ENCODE peak calls at places on chromosomes 6 and 20, in six cellular contexts. C, D, S, F, W and Y are unnamed samples.

GRCh38 chr6:108564178-108564577 is 3.5 kb downstream of the FOXO3 start:
- DNase-seq in C (no peak), D (no peak), S (peak), F (peak), W (no peak), Y (no peak)

GRCh38 chr6:118240878-118241528 is 307.1 kb upstream of the PLN start:
- DNase-seq in C (no peak), D (no peak), S (no peak), F (no peak), W (no peak), Y (no peak)

GRCh38 chr6:71533939-71534379 is 245.3 kb downstream of the OGFRL1 start:
- DNase-seq in C (no peak), D (no peak), S (no peak), F (peak), W (no peak), Y (no peak)

GRCh38 chr20:17431621-17432364 is 99.4 kb downstream of the BFSP1 start:
- DNase-seq in C (peak), D (no peak), S (peak), F (peak), W (peak), Y (no peak)

GRCh38 chr6:39092124-39092523 is 22.9 kb downstream of the SAYSD1 start:
- DNase-seq in C (no peak), D (no peak), S (no peak), F (no peak), W (no peak), Y (no peak)

GRCh38 chr6:10487668-10488327 is 33.4 kb upstream of the GCNT2 start:
- DNase-seq in C (no peak), D (no peak), S (no peak), F (no peak), W (peak), Y (no peak)

GRCh38 chr6:26086214-26086613 is 1.0 kb upstream of the HFE start:
- DNase-seq in C (no peak), D (no peak), S (no peak), F (no peak), W (no peak), Y (no peak)

GRCh38 chr6:79984261-79984660 is 20.2 kb upstream of the TTK start:
- DNase-seq in C (no peak), D (no peak), S (no peak), F (peak), W (no peak), Y (peak)

GRCh38 chr6:16764188-16764950 is 3.1 kb upstream of the ATXN1 start:
- DNase-seq in C (no peak), D (no peak), S (peak), F (peak), W (no peak), Y (no peak)

GRCh38 chr20:17644451-17644850 is 37.6 kb downstream of the RRBP1 start:
- DNase-seq in C (no peak), D (no peak), S (no peak), F (peak), W (peak), Y (no peak)

GRCh38 chr6:31763617-31763940 is 1.1 kb downstream of the SAPCD1 start:
- DNase-seq in C (no peak), D (no peak), S (no peak), F (peak), W (no peak), Y (no peak)

GRCh38 chr6:99613705-99614429 is 7.2 kb downstream of the PRDM13 start:
- DNase-seq in C (no peak), D (no peak), S (peak), F (no peak), W (no peak), Y (no peak)

GRCh38 chr6:141451176-141451507 is 681.6 kb upstream of the GJE1 start:
- DNase-seq in C (no peak), D (no peak), S (no peak), F (no peak), W (no peak), Y (no peak)

GRCh38 chr6:2839195-2839981 is 2.3 kb downstream of the SERPINB1 start:
- DNase-seq in C (no peak), D (no peak), S (no peak), F (peak), W (no peak), Y (no peak)

GRCh38 chr6:162463573-162463972 is 264.0 kb downstream of the PRKN start:
- DNase-seq in C (no peak), D (no peak), S (no peak), F (no peak), W (no peak), Y (no peak)

GRCh38 chr6:32393660-32394420 is 13.1 kb downstream of the BTNL2 start:
- DNase-seq in C (no peak), D (no peak), S (no peak), F (peak), W (no peak), Y (no peak)

GRCh38 chr20:34401741-34402455 is 38.8 kb downstream of the ITCH start:
- DNase-seq in C (no peak), D (no peak), S (peak), F (no peak), W (no peak), Y (no peak)

GRCh38 chr6:17061097-17061496 is 40.8 kb upstream of the STMND1 start:
- DNase-seq in C (no peak), D (no peak), S (no peak), F (no peak), W (no peak), Y (no peak)

GRCh38 chr6:78487401-78487800 is 379.9 kb upstream of the IRAK1BP1 start:
- DNase-seq in C (no peak), D (no peak), S (no peak), F (peak), W (no peak), Y (no peak)

GRCh38 chr6:169289671-169290408 is 36.2 kb upstream of the THBS2 start:
- DNase-seq in C (no peak), D (no peak), S (no peak), F (peak), W (peak), Y (peak)

GRCh38 chr6:15272562-15272961 is 26.7 kb downstream of the JARID2 start:
- DNase-seq in C (no peak), D (no peak), S (no peak), F (no peak), W (no peak), Y (no peak)

GRCh38 chr20:3804781-3805180 is 8.7 kb downstream of the CDC25B start:
- DNase-seq in C (no peak), D (no peak), S (no peak), F (no peak), W (no peak), Y (no peak)

GRCh38 chr20:52923123-52923543 is 49.0 kb upstream of the TSHZ2 start:
- DNase-seq in C (no peak), D (no peak), S (peak), F (peak), W (no peak), Y (peak)

GRCh38 chr6:32973934-32974333 is 5.5 kb downstream of the BRD2 start:
- DNase-seq in C (no peak), D (no peak), S (peak), F (peak), W (no peak), Y (no peak)

GRCh38 chr6:44100088-44100550 is 27.1 kb downstream of the MRPL14 start:
- DNase-seq in C (no peak), D (no peak), S (peak), F (peak), W (no peak), Y (no peak)

GRCh38 chr6:165231581-165232276 is 77.7 kb downstream of the C6orf118 start:
- DNase-seq in C (peak), D (no peak), S (no peak), F (peak), W (no peak), Y (peak)

GRCh38 chr20:58515240-58516212 is at the start of gene APCDD1L:
- DNase-seq in C (no peak), D (no peak), S (no peak), F (peak), W (peak), Y (peak)

GRCh38 chr20:25035924-25036323 is 22.0 kb downstream of the ACSS1 start:
- DNase-seq in C (no peak), D (no peak), S (peak), F (no peak), W (peak), Y (no peak)
- H3K27ac ChIP-seq in C (peak), D (no peak), S (peak), F (no peak), W (no peak), Y (no peak)

GRCh38 chr6:135537782-135538301 is 40.3 kb upstream of the AHI1 start:
- DNase-seq in C (no peak), D (no peak), S (peak), F (peak), W (no peak), Y (peak)
- H3K27ac ChIP-seq in C (no peak), D (no peak), S (peak), F (no peak), W (no peak), Y (peak)

GRCh38 chr6:53615633-53616449 is 49.7 kb downstream of the KLHL31 start:
- DNase-seq in C (no peak), D (no peak), S (no peak), F (peak), W (no peak), Y (peak)
- H3K27ac ChIP-seq in C (no peak), D (no peak), S (no peak), F (no peak), W (no peak), Y (peak)

DNA sequence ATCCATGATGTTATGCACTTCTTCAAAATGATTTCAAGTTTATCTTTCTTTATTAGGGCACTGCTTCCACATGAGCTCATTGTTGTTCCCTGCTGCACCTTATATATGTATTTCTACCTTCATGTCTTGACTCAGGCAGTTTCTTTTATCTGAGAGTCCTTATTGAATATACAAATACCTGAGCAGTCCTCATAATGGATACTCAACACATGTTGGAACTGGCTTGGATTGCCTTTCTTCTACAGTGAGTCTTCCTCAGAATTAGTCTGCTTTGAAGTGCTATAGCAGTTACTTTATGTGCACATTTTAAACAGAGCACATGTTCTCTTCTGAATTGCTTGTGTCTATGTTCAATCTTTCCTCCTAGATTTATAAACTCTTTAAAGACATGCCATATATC is 45.3 kb upstream of the LOC128125822 start:
- DNase-seq in C (no peak), D (no peak), S (no peak), F (no peak), W (no peak), Y (no peak)
- H3K27ac ChIP-seq in C (no peak), D (no peak), S (no peak), F (no peak), W (no peak), Y (peak)

GRCh38 chr6:166555066-166555465 is 31.4 kb downstream of the RAMACL start:
- DNase-seq in C (no peak), D (no peak), S (no peak), F (no peak), W (no peak), Y (no peak)
- H3K27ac ChIP-seq in C (peak), D (no peak), S (no peak), F (peak), W (no peak), Y (no peak)

DNA sequence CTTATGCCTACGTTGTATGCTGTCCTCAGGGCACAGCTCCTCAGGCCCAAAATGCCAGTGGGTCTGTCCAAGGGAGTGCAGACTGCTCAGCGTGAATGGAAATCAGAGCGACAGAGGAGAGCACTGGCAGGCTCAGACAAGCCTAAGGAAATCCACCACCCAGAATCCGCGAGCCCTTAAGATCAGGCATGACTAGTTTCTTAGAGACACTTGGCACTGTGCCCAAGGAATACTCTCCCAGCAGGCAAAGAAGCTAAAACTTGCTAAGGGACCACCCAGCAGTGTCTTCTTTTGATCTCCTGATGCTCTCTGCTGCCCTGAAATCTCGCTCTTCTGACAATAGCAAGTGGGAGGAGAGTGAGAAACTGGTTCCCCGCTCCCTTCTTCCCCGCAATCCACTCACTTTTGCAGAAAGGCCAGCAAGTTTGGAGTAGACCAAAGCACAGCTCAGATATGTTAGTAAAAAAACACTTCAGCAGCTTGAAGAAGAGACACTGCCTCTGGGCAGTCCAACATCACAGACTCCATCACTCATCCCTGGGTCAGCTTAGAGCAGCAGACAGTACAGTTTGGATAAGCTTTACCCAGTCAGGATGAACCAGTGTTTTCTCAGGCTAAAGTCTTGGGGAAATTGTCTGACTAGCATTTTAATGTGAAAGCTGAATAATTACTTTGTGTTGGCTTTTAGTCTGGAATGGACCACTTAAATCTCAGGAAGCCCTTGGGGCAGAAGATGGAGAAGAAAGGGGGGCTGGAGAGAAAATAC is 32.4 kb downstream of the TRAF3IP2 start:
- DNase-seq in C (no peak), D (no peak), S (no peak), F (peak), W (no peak), Y (peak)
- H3K27ac ChIP-seq in C (peak), D (peak), S (no peak), F (peak), W (no peak), Y (peak)

GRCh38 chr6:89475634-89476033 is 42.7 kb downstream of the ANKRD6 start:
- DNase-seq in C (no peak), D (no peak), S (peak), F (peak), W (no peak), Y (no peak)

GRCh38 chr6:89479902-89480301 is 47.0 kb downstream of the ANKRD6 start:
- DNase-seq in C (no peak), D (no peak), S (no peak), F (no peak), W (no peak), Y (no peak)

GRCh38 chr6:89471287-89471867 is 38.4 kb downstream of the ANKRD6 start:
- DNase-seq in C (no peak), D (no peak), S (no peak), F (peak), W (no peak), Y (no peak)

DNA sequence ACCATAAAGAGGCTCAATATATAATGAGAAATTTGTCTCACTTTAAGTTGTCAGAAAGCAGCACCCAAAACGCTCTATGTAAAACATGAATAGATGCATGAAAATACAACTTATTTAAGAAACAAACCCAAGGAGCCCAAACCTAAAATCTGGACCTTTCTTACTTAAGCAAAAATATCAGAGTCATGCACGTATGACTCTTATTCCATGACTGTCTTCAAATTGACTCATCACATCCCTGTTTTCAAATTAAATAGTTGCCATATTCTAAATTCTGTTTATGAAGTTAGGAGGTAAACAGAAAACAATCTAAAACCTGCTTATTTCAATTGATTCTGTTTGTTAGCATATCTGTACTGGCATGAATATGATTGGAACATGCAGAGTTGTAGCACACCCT is 42.2 kb downstream of the ANKRD6 start:
- DNase-seq in C (no peak), D (no peak), S (no peak), F (peak), W (no peak), Y (peak)
- H3K27ac ChIP-seq in C (no peak), D (no peak), S (peak), F (no peak), W (no peak), Y (no peak)

DNA sequence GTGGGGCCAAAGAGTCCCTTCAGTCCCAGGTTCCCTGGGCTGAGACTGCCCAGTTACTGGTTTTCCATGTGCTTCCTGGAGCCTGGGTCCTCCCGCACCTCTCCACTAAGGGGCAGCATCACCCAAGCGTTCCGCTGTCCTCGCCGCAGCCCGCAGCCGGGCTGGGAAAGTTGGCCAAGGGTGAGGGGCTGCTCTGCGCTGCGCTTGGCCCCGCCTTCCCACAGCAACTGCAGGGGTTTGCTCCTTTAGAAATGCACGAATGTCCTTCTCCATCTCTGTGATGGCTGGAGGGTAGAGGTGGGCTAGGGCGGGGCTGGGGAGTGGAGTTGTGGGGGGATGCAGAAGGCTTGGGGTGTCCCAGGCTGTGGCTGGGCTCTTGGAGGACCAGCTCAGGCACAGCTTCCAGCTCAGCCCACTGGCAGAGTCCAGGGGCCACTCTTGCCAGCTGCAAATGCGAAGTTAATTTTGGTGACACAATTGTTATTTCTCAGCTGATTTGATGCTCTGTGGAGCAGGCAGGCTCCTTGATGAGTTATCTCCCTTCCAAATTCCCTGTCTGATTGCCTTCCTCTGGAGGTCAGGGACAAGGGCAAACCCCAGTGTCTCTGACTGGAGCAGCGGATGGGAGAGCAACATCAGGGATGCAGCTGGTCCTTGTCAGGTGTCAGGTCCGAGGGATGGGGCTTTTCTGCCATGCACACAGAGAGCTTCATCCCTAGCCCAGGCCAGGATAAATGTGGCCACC is 63.2 kb downstream of the NOL4L start:
- DNase-seq in C (peak), D (peak), S (peak), F (peak), W (peak), Y (no peak)
- H3K27ac ChIP-seq in C (no peak), D (no peak), S (no peak), F (no peak), W (no peak), Y (no peak)

GRCh38 chr6:150765457-150765764 is 100.1 kb upstream of the MTHFD1L start:
- DNase-seq in C (no peak), D (no peak), S (no peak), F (no peak), W (no peak), Y (no peak)
- H3K27ac ChIP-seq in C (no peak), D (no peak), S (no peak), F (no peak), W (no peak), Y (no peak)